ENCODE peak calls at places on chromosome 20, in five cellular contexts. N is heart right ventricle, O is dorsolateral prefrontal cortex, R is HFF-Myc, D is mammary epithelial cell. B is an unnamed sample.

GRCh38 chr20:12644481-12644880 is 364.3 kb upstream of the SPTLC3 start:
- DNase-seq in N (no peak), D (no peak), R (no peak), O (no peak), B (no peak)

GRCh38 chr20:19813839-19814238 is 55.8 kb downstream of the RIN2 start:
- DNase-seq in D (no peak), R (no peak), O (no peak), N (no peak), B (no peak)

GRCh38 chr20:4985658-4986057 is 15.7 kb downstream of the SLC23A2 start:
- DNase-seq in D (no peak), N (no peak), O (no peak), R (peak), B (no peak)

GRCh38 chr20:12237772-12238171 is 320.1 kb downstream of the BTBD3 start:
- DNase-seq in N (no peak), R (no peak), D (peak), O (peak), B (no peak)

GRCh38 chr20:57613481-57613921 is 6.7 kb downstream of the ZBP1 start:
- DNase-seq in N (no peak), D (no peak), O (no peak), R (no peak), B (no peak)

GRCh38 chr20:56389807-56390206 is 2.2 kb downstream of the AURKA start:
- DNase-seq in R (no peak), N (no peak), O (no peak), D (no peak), B (no peak)

GRCh38 chr20:37673429-37673828 is 20.4 kb upstream of the CTNNBL1 start:
- DNase-seq in N (no peak), O (no peak), R (no peak), D (no peak), B (no peak)

GRCh38 chr20:10061641-10062040 is 26.9 kb downstream of the ANKEF1 start:
- DNase-seq in O (no peak), R (no peak), D (no peak), N (no peak), B (no peak)

GRCh38 chr20:45934046-45934586 is 367 bp upstream of the PCIF1 start:
- DNase-seq in R (no peak), N (peak), O (peak), D (no peak), B (no peak)

GRCh38 chr20:36366623-36367369 is 60.7 kb downstream of the DLGAP4 start:
- DNase-seq in D (no peak), R (no peak), N (no peak), O (no peak), B (no peak)

GRCh38 chr20:22561965-22562581 is 22.3 kb downstream of the FOXA2 start:
- DNase-seq in N (no peak), O (no peak), D (no peak), R (no peak), B (no peak)

GRCh38 chr20:21702001-21702400 is 3.5 kb upstream of the PAX1 start:
- DNase-seq in N (no peak), R (no peak), O (no peak), D (no peak), B (no peak)

GRCh38 chr20:11395581-11395980 is 522.1 kb upstream of the BTBD3 start:
- DNase-seq in N (no peak), D (peak), R (no peak), O (no peak), B (peak)

GRCh38 chr20:23446505-23446904 is 6.2 kb downstream of the CST11 start:
- DNase-seq in N (peak), D (no peak), R (no peak), O (peak), B (no peak)

GRCh38 chr20:36808317-36809257 is 35.0 kb upstream of the DSN1 start:
- DNase-seq in D (peak), N (peak), R (no peak), O (no peak), B (peak)

GRCh38 chr20:16014436-16014835 is 558.8 kb downstream of the KIF16B start:
- DNase-seq in D (no peak), R (no peak), O (no peak), N (no peak), B (no peak)

GRCh38 chr20:44079968-44080560 is 106.9 kb downstream of the JPH2 start:
- DNase-seq in D (no peak), N (no peak), R (no peak), O (no peak), B (no peak)

GRCh38 chr20:10978713-10979112 is 304.9 kb upstream of the JAG1 start:
- DNase-seq in O (no peak), R (no peak), N (no peak), D (no peak), B (no peak)

GRCh38 chr20:58642465-58642864 is 8.6 kb upstream of the STX16 start:
- DNase-seq in N (no peak), D (no peak), O (no peak), R (no peak), B (no peak)

GRCh38 chr20:16803965-16804792 is 56.0 kb downstream of the OTOR start:
- DNase-seq in D (peak), R (peak), N (peak), O (peak), B (no peak)

GRCh38 chr20:44690781-44691423 is 24.3 kb upstream of the CCN5 start:
- DNase-seq in R (no peak), O (no peak), N (peak), D (no peak), B (no peak)

GRCh38 chr20:10747019-10747418 is 73.2 kb upstream of the JAG1 start:
- DNase-seq in R (no peak), O (no peak), N (peak), D (no peak), B (peak)

GRCh38 chr20:44736170-44737021 is 9.3 kb upstream of the KCNK15 start:
- DNase-seq in N (peak), D (peak), O (peak), R (no peak), B (no peak)

DNA sequence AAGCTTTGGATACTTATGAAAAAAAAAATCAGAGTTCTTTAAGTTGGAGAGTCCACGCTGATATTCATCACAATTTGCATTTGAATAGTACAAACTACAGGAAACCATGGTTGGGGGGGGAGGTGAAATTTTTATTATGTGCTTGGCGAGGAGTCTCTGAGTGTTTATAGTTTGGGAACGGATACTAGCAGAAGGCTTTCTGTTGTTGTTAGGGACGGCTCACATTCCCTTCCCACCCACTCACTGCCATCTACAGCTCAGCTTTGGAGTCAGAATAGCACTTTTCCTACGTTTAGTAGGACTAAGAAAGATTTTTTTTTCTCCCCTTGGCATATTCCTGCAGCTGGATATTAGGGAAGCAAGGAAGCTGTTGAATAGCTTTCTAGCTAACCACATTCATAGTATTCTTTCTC is 235.0 kb upstream of the ZNF217 start:
- DNase-seq in R (peak), D (peak), O (no peak), N (peak), B (peak)
- TF ChIP-seq CTCF in R (no peak), D (peak), O (no peak), N (no peak), B (peak)

GRCh38 chr20:1299522-1299921 is 29.4 kb downstream of the SDCBP2 start:
- DNase-seq in N (no peak), O (no peak), R (no peak), D (no peak), B (no peak)
- TF ChIP-seq CTCF in N (no peak), O (no peak), R (peak), D (no peak), B (peak)

GRCh38 chr20:61955668-61956395 is 109.8 kb downstream of the TAF4 start:
- DNase-seq in D (no peak), O (no peak), R (no peak), N (no peak), B (no peak)

GRCh38 chr20:61953789-61954125 is 111.9 kb downstream of the TAF4 start:
- DNase-seq in N (no peak), R (no peak), O (no peak), D (no peak), B (no peak)

GRCh38 chr20:61956396-61957342 is 109.0 kb downstream of the TAF4 start:
- DNase-seq in D (no peak), N (no peak), O (no peak), R (no peak), B (no peak)

GRCh38 chr20:61953037-61953788 is 112.5 kb downstream of the TAF4 start:
- DNase-seq in R (no peak), O (peak), N (no peak), D (no peak), B (no peak)

GRCh38 chr20:61954276-61955021 is 111.2 kb downstream of the TAF4 start:
- DNase-seq in O (peak), D (no peak), N (no peak), R (no peak), B (no peak)
- TF ChIP-seq CTCF in O (no peak), D (no peak), N (no peak), R (no peak), B (no peak)

GRCh38 chr20:47173596-47174216 is 182.8 kb downstream of the ZMYND8 start:
- DNase-seq in D (no peak), O (no peak), R (no peak), N (no peak), B (no peak)
- TF ChIP-seq CTCF in D (no peak), O (no peak), R (no peak), N (no peak), B (peak)

GRCh38 chr20:3812259-3812681 is 8.1 kb upstream of the AP5S1 start:
- DNase-seq in R (no peak), D (no peak), O (no peak), N (no peak), B (no peak)
- TF ChIP-seq CTCF in R (no peak), D (no peak), O (no peak), N (no peak), B (no peak)

GRCh38 chr20:6184086-6184485 is 61.3 kb upstream of the FERMT1 start:
- DNase-seq in O (no peak), D (no peak), R (no peak), N (no peak), B (no peak)
- TF ChIP-seq CTCF in O (no peak), D (no peak), R (peak), N (no peak), B (peak)

GRCh38 chr20:8589956-8590355 is 457.9 kb downstream of the PLCB1 start:
- DNase-seq in R (no peak), N (no peak), O (no peak), D (no peak), B (no peak)
- TF ChIP-seq CTCF in R (no peak), N (no peak), O (no peak), D (no peak), B (no peak)

GRCh38 chr20:38920851-38921250 is 5.4 kb upstream of the FAM83D start:
- DNase-seq in D (no peak), N (no peak), R (no peak), O (no peak), B (no peak)

GRCh38 chr20:38920411-38920810 is 5.8 kb upstream of the FAM83D start:
- DNase-seq in N (no peak), R (no peak), O (no peak), D (no peak), B (no peak)

GRCh38 chr20:38915355-38915754 is 10.9 kb upstream of the FAM83D start:
- DNase-seq in N (no peak), R (no peak), D (no peak), O (no peak), B (no peak)

GRCh38 chr20:38918172-38918571 is 8.0 kb upstream of the FAM83D start:
- DNase-seq in N (no peak), R (no peak), O (no peak), D (no peak), B (no peak)

GRCh38 chr20:38919683-38920082 is 6.5 kb upstream of the FAM83D start:
- DNase-seq in R (no peak), O (no peak), N (no peak), D (no peak), B (no peak)
- TF ChIP-seq CTCF in R (no peak), O (no peak), N (no peak), D (no peak), B (no peak)

GRCh38 chr20:51315390-51315789 is 227.1 kb downstream of the NFATC2 start:
- DNase-seq in O (no peak), N (no peak), D (no peak), R (no peak), B (no peak)

GRCh38 chr20:51312480-51312783 is 230.1 kb downstream of the NFATC2 start:
- DNase-seq in R (no peak), D (no peak), O (no peak), N (no peak), B (no peak)

GRCh38 chr20:51310216-51310615 is 232.3 kb downstream of the NFATC2 start:
- DNase-seq in R (no peak), D (no peak), O (no peak), N (no peak), B (no peak)

GRCh38 chr20:51311636-51312479 is 230.7 kb downstream of the NFATC2 start:
- DNase-seq in D (peak), O (no peak), N (no peak), R (no peak), B (peak)

GRCh38 chr20:51313275-51313898 is 229.1 kb downstream of the NFATC2 start:
- DNase-seq in D (no peak), R (no peak), O (no peak), N (no peak), B (no peak)
- TF ChIP-seq CTCF in D (peak), R (no peak), O (no peak), N (no peak), B (peak)

DNA sequence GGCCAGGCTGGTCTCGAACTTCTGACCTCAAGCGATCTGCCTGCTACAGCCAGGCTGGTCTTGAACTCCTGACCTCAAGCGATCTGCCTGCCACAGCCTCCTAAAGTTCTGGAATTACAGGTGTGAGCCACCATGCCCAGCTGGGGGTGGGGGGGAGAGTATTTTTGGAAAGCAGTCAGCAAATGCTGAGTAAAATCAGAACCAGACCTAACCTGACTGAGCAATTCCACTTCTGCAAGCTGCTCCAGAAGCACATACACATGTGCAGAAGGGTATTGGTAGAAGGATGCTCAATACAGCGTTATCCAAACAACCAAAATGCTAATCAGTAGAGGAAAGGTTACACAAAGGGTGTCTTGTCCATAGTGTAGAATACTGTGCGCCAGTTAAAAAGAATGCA is 74.4 kb downstream of the DTD1 start:
- DNase-seq in O (no peak), N (no peak), D (no peak), R (no peak), B (no peak)
- TF ChIP-seq CTCF in O (no peak), N (no peak), D (no peak), R (no peak), B (no peak)

B was measured in foreskin keratinocyte.